ENCODE peak calls at places on chromosomes 12 and 14, in four cellular contexts. J, D, I and H are unnamed samples.

GRCh38 chr12:90335561-90335960 is 619.4 kb downstream of the CCER1 start:
- DNase-seq in J (no peak), D (no peak), I (no peak), H (no peak)

GRCh38 chr12:132951649-132952048 is 4.5 kb downstream of the ZNF605 start:
- DNase-seq in J (no peak), D (no peak), I (no peak), H (no peak)

GRCh38 chr12:89947437-89948265 is 239.0 kb upstream of the ATP2B1 start:
- DNase-seq in J (no peak), D (peak; percentile 95), I (no peak), H (peak; percentile 17)

GRCh38 chr12:71475280-71475679 is 35.7 kb downstream of the LGR5 start:
- DNase-seq in J (no peak), D (no peak), I (no peak), H (no peak)

GRCh38 chr14:74686324-74686723 is 26.6 kb downstream of the AREL1 start:
- DNase-seq in J (no peak), D (no peak), I (no peak), H (no peak)

GRCh38 chr14:56172571-56172971 is 54.4 kb downstream of the PELI2 start:
- DNase-seq in J (no peak), D (peak; percentile 92), I (no peak), H (peak; percentile 51)

GRCh38 chr12:52268212-52268611 is 6.2 kb upstream of the KRT86 start:
- DNase-seq in J (no peak), D (no peak), I (no peak), H (no peak)

GRCh38 chr14:31377433-31377832 is 42.9 kb downstream of the HEATR5A start:
- DNase-seq in J (no peak), D (no peak), I (no peak), H (no peak)

GRCh38 chr14:60506462-60506984 is 2.4 kb upstream of the SIX6 start:
- DNase-seq in J (peak; percentile 49), D (no peak), I (peak; percentile 53), H (peak; percentile 36)

GRCh38 chr12:57166971-57167371 is 19.6 kb upstream of the LRP1-AS start:
- DNase-seq in J (no peak), D (peak; percentile 90), I (no peak), H (no peak)

GRCh38 chr14:96176811-96177211 is 27.8 kb upstream of the BDKRB2 start:
- DNase-seq in J (no peak), D (peak; percentile 91), I (no peak), H (no peak)

GRCh38 chr12:131415781-131416180 is 295.1 kb upstream of the SFSWAP start:
- DNase-seq in J (peak; percentile 52), D (no peak), I (peak; percentile 66), H (peak; percentile 49)

GRCh38 chr12:95700316-95700785 is 90.2 kb downstream of the NTN4 start:
- DNase-seq in J (no peak), D (peak; percentile 89), I (no peak), H (no peak)

GRCh38 chr12:103909811-103910210 is 20.4 kb upstream of the HSP90B1 start:
- DNase-seq in J (no peak), D (peak; percentile 37), I (no peak), H (no peak)

GRCh38 chr12:41019461-41019860 is 168.7 kb upstream of the PDZRN4 start:
- DNase-seq in J (no peak), D (no peak), I (no peak), H (no peak)

GRCh38 chr14:102594514-102595175 is 2.2 kb downstream of the RCOR1 start:
- DNase-seq in J (no peak), D (peak; percentile 69), I (no peak), H (peak; percentile 76)

GRCh38 chr12:15011162-15011561 is 38.3 kb downstream of the PDE6H start:
- DNase-seq in J (no peak), D (no peak), I (no peak), H (peak; percentile 51)

GRCh38 chr12:108989381-108989780 is 31.5 kb downstream of the SVOP start:
- DNase-seq in J (no peak), D (no peak), I (no peak), H (no peak)

GRCh38 chr12:124847675-124848074 is 16.0 kb downstream of the SCARB1 start:
- DNase-seq in J (no peak), D (peak; percentile 50), I (no peak), H (no peak)

GRCh38 chr12:30525171-30525570 is 170.5 kb downstream of the IPO8 start:
- DNase-seq in J (no peak), D (no peak), I (no peak), H (no peak)

GRCh38 chr12:113391145-113391544 is 12.5 kb downstream of the SDS start:
- DNase-seq in J (no peak), D (no peak), I (no peak), H (no peak)

GRCh38 chr14:104563742-104564615 is 15.6 kb upstream of the C14orf180 start:
- DNase-seq in J (peak; percentile 94), D (peak; percentile 34), I (peak; percentile 96), H (peak; percentile 88)

GRCh38 chr14:20684662-20685456 is 499 bp downstream of the RNASE4 start:
- DNase-seq in J (peak; percentile 68), D (peak; percentile 43), I (no peak), H (peak; percentile 82)

GRCh38 chr12:100539209-100539608 is 34.3 kb upstream of the GAS2L3 start:
- DNase-seq in J (peak; percentile 55), D (peak; percentile 37), I (peak; percentile 61), H (peak; percentile 63)

GRCh38 chr12:11741434-11742092 is 92.1 kb downstream of the ETV6 start:
- DNase-seq in J (no peak), D (no peak), I (no peak), H (no peak)

GRCh38 chr14:53325176-53325806 is 172.2 kb upstream of the DDHD1 start:
- DNase-seq in J (no peak), D (peak; percentile 21), I (no peak), H (peak; percentile 65)

GRCh38 chr12:6652391-6652790 is 5.2 kb upstream of the ACRBP start:
- DNase-seq in J (no peak), D (no peak), I (no peak), H (no peak)

GRCh38 chr14:50649691-50650090 is 18.4 kb downstream of the SAV1 start:
- DNase-seq in J (no peak), D (no peak), I (no peak), H (no peak)

GRCh38 chr14:50647282-50647681 is 20.8 kb downstream of the SAV1 start:
- DNase-seq in J (no peak), D (no peak), I (no peak), H (no peak)

DNA sequence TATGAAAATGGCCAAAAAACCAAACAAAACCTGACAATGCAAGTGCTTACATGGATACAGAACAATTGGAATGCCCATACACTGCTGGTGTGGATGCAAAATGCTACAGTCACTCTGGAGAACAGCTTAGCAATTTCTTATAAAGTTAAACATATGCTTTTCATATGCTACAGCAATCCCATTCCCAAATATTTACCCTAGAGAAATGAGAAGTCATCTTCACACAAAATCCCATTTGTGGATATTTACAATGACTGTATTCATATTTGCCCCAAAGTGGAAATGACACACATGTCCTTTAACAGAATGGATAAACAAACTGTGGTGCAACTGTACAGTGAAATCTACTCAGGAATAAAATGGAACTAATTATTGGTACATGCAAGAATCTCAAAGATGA is 20.4 kb downstream of the SAV1 start:
- DNase-seq in J (no peak), D (peak; percentile 80), I (no peak), H (no peak)
- H4K5ac ChIP-seq in J (no peak overlapping the region), D (no peak overlapping the region), I (no peak overlapping the region), H (no peak overlapping the region)

DNA sequence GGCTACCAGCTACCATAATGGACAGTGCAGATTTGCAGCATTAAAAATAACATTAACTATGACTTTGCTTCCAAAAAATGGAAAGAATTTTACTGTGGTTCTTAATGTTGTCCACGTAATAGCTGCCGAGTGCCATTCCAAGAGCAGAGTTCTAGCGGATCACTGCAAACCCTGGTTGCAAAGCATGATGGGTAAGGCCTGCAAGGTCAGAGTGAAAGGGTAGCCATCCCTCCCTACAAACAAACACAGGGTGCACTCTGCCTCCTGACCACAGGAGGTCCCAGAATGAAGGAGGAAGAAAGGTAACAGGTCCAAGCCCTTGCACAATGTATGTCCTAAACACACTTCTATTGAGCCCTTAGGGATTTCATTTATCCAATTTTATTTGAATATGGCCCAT is 157.6 kb downstream of the DPF3 start:
- DNase-seq in J (no peak), D (peak; percentile 83), I (no peak), H (peak; percentile 38)
- H4K5ac ChIP-seq in J (no peak overlapping the region), D (no peak overlapping the region), I (no peak overlapping the region), H (no peak overlapping the region)

GRCh38 chr14:98350213-98350612 is 921.8 kb downstream of the BCL11B start:
- DNase-seq in J (no peak), D (no peak), I (no peak), H (no peak)
- H4K5ac ChIP-seq in J (no peak overlapping the region), D (no peak overlapping the region), I (no peak overlapping the region), H (no peak overlapping the region)

DNA sequence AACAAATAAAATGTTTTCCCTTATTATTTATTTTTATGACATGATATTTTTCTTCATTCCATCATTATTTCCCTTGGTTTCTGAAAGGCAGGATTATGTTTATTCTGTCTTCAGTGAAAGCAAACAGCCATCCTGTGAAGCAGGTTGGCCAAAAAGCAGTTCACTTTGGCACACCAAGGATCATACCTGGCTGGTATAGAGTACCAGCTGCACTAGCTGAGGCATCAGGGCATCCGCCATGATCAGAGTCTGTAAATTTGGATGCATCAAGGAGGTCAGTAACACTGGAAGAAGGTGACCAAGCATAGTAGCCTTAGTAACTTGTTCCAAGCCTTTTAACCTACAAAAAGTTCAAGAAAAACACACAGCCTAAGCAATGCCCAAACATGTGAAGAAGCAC is 123.3 kb downstream of the HECTD4 start:
- DNase-seq in J (no peak), D (no peak), I (no peak), H (no peak)
- H4K5ac ChIP-seq in J (no peak overlapping the region), D (no peak overlapping the region), I (no peak overlapping the region), H (no peak overlapping the region)

GRCh38 chr14:79702197-79702596 is 509.1 kb downstream of the DIO2 start:
- DNase-seq in J (no peak), D (peak; percentile 57), I (no peak), H (no peak)

GRCh38 chr14:79701371-79701770 is 509.9 kb downstream of the DIO2 start:
- DNase-seq in J (no peak), D (peak; percentile 3), I (no peak), H (no peak)

GRCh38 chr14:79703209-79703608 is 508.1 kb downstream of the DIO2 start:
- DNase-seq in J (no peak), D (no peak), I (no peak), H (no peak)

GRCh38 chr14:79698218-79698617 is 513.1 kb downstream of the DIO2 start:
- DNase-seq in J (no peak), D (no peak), I (no peak), H (no peak)

GRCh38 chr14:79699206-79699605 is 512.1 kb downstream of the DIO2 start:
- DNase-seq in J (no peak), D (no peak), I (no peak), H (no peak)
- H4K5ac ChIP-seq in J (no peak overlapping the region), D (no peak overlapping the region), I (no peak overlapping the region), H (no peak overlapping the region)